ENCODE peak calls at places on chromosomes 6 and 20, in six cellular contexts. Y is fibroblast of lung, O is cardiac fibroblast, Z is lower lobe of right lung, A is heart right ventricle, M is fibroblast of mammary gland. R is an unnamed sample.

GRCh38 chr20:36666181-36666740 is 20.3 kb upstream of the SLA2 start:
- DNase-seq in Y (peak), O (peak), Z (no peak), A (no peak), M (peak), R (no peak)

GRCh38 chr6:106101466-106101865 is 15.3 kb downstream of the PRDM1 start:
- DNase-seq in Y (no peak), O (no peak), Z (no peak), A (no peak), M (no peak), R (no peak)

GRCh38 chr6:169343886-169344525 is 90.4 kb upstream of the THBS2 start:
- DNase-seq in Y (no peak), O (no peak), Z (no peak), A (no peak), M (no peak), R (no peak)

GRCh38 chr6:56255370-56255769 is 8.0 kb upstream of the COL21A1 start:
- DNase-seq in Y (peak), O (no peak), Z (no peak), A (no peak), M (no peak), R (no peak)

GRCh38 chr6:10144772-10145171 is 270.1 kb downstream of the TFAP2A start:
- DNase-seq in Y (no peak), O (no peak), Z (no peak), A (no peak), M (no peak), R (no peak)

GRCh38 chr20:4227085-4227821 is 211.9 kb upstream of the RNF24 start:
- DNase-seq in Y (peak), O (peak), Z (no peak), A (no peak), M (peak), R (no peak)

GRCh38 chr6:82957171-82957894 is 108.3 kb downstream of the UBE3D start:
- DNase-seq in Y (peak), O (no peak), Z (no peak), A (no peak), M (peak), R (no peak)

GRCh38 chr6:27545271-27546046 is 72.6 kb upstream of the ZNF184 start:
- DNase-seq in Y (peak), O (peak), Z (no peak), A (no peak), M (peak), R (peak)

GRCh38 chr20:62925420-62926228 is 681 bp downstream of the DIDO1 start:
- DNase-seq in Y (peak), O (peak), Z (no peak), A (no peak), M (no peak), R (no peak)

GRCh38 chr20:49615401-49616153 is 47.6 kb upstream of the PTGIS start:
- DNase-seq in Y (no peak), O (no peak), Z (no peak), A (peak), M (no peak), R (no peak)

GRCh38 chr6:45722876-45723275 is 292.8 kb downstream of the CLIC5 start:
- DNase-seq in Y (peak), O (no peak), Z (no peak), A (no peak), M (no peak), R (no peak)

GRCh38 chr20:51275816-51276215 is 252.9 kb upstream of the KCNG1 start:
- DNase-seq in Y (peak), O (peak), Z (no peak), A (no peak), M (peak), R (no peak)

GRCh38 chr6:162099685-162100084 is 627.9 kb downstream of the PRKN start:
- DNase-seq in Y (peak), O (peak), Z (peak), A (no peak), M (peak), R (peak)

GRCh38 chr6:148874698-148875293 is 128.0 kb downstream of the UST start:
- DNase-seq in Y (peak), O (peak), Z (no peak), A (peak), M (peak), R (no peak)

GRCh38 chr6:163249651-163250101 is 164.8 kb upstream of the QKI start:
- DNase-seq in Y (peak), O (peak), Z (peak), A (no peak), M (no peak), R (no peak)

GRCh38 chr20:56463428-56463827 is 5.0 kb upstream of the RTF2 start:
- DNase-seq in Y (no peak), O (no peak), Z (no peak), A (no peak), M (no peak), R (no peak)

GRCh38 chr20:3843490-3843889 is 3.1 kb upstream of the MAVS start:
- DNase-seq in Y (peak), O (peak), Z (no peak), A (no peak), M (peak), R (peak)

GRCh38 chr6:120378582-120379220 is 955.6 kb downstream of the TBC1D32 start:
- DNase-seq in Y (peak), O (peak), Z (no peak), A (no peak), M (peak), R (no peak)

GRCh38 chr20:31663524-31663837 is 25.8 kb downstream of the COX4I2 start:
- DNase-seq in Y (no peak), O (no peak), Z (no peak), A (no peak), M (no peak), R (no peak)

GRCh38 chr6:22071655-22072054 is 225.2 kb downstream of the PRL start:
- DNase-seq in Y (peak), O (peak), Z (no peak), A (peak), M (peak), R (peak)

GRCh38 chr6:139115980-139116758 is 18.7 kb upstream of the HECA start:
- DNase-seq in Y (no peak), O (no peak), Z (no peak), A (no peak), M (no peak), R (no peak)

GRCh38 chr6:85126448-85127178 is 323.3 kb upstream of the NT5E start:
- DNase-seq in Y (peak), O (peak), Z (peak), A (no peak), M (peak), R (peak)

GRCh38 chr20:59295531-59295930 is 4.9 kb upstream of the EDN3 start:
- DNase-seq in Y (no peak), O (no peak), Z (no peak), A (no peak), M (no peak), R (no peak)

GRCh38 chr20:59297641-59298040 is 2.8 kb upstream of the EDN3 start:
- DNase-seq in Y (no peak), O (no peak), Z (no peak), A (no peak), M (no peak), R (no peak)

GRCh38 chr20:59300341-59301081 is at the start of gene EDN3:
- DNase-seq in Y (no peak), O (no peak), Z (no peak), A (no peak), M (no peak), R (no peak)

GRCh38 chr20:59301343-59302007 is 1.1 kb downstream of the EDN3 start:
- DNase-seq in Y (no peak), O (no peak), Z (no peak), A (no peak), M (no peak), R (no peak)

GRCh38 chr20:59299961-59300340 is 460 bp upstream of the EDN3 start:
- DNase-seq in Y (no peak), O (no peak), Z (no peak), A (no peak), M (no peak), R (no peak)
- H3K4me3 ChIP-seq in Y (no peak), O (no peak), Z (no peak), A (no peak), M (no peak), R (no peak)

DNA sequence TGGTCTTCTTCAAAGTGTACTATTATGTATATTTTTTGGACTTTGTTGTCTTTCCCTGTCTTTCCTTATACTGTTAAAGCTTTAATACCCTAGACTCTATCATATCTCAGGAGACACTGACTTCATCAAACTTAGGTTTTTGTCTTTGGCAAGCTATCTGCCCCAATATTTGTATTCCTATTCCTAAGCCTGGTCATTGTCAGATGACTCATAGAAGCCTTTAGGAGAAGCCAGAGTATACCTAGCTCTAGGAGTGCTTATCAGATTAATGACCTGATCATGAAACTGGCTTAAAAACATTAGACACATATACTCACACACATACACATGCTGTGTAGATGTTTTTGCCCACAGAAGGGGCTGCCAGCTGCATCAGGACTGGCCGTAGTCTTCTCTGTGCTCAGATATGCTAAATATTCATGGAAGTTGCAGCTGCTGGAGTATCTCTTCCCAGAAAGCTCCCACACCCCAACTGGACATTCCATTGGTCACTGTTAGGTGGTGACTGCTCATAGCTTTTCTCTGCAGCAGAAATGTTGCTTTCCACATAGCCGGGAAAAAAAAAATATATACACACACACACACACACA is 102.0 kb downstream of the ANKS1A start:
- DNase-seq in Y (peak), O (peak), Z (no peak), A (no peak), M (peak), R (no peak)
- TF ChIP-seq CTCF in Y (no peak), O (no peak), Z (no peak), A (no peak), M (no peak), R (no peak)

GRCh38 chr20:63958471-63958870 is 2.3 kb upstream of the UCKL1 start:
- DNase-seq in Y (no peak), O (no peak), Z (no peak), A (no peak), M (no peak), R (no peak)
- H3K4me3 ChIP-seq in Y (no peak), O (no peak), Z (no peak), A (no peak), M (no peak), R (no peak)

GRCh38 chr6:43952746-43953145 is 174.5 kb downstream of the MRPL14 start:
- DNase-seq in Y (no peak), O (peak), Z (no peak), A (no peak), M (no peak), R (no peak)
- TF ChIP-seq CTCF in Y (no peak), O (peak), Z (no peak), A (no peak), M (peak), R (peak)

GRCh38 chr6:193180-193579 is 99.1 kb upstream of the DUSP22 start:
- DNase-seq in Y (no peak), O (no peak), Z (no peak), A (no peak), M (no peak), R (no peak)
- H3K4me3 ChIP-seq in Y (no peak), O (no peak), Z (no peak), A (no peak), M (no peak), R (no peak)

GRCh38 chr6:41652876-41653641 is 14.8 kb downstream of the MDFI start:
- DNase-seq in Y (no peak), O (no peak), Z (peak), A (no peak), M (peak), R (no peak)
- TF ChIP-seq CTCF in Y (no peak), O (no peak), Z (no peak), A (no peak), M (no peak), R (no peak)

GRCh38 chr6:1162367-1163275 is 149.3 kb upstream of the FOXQ1 start:
- DNase-seq in Y (no peak), O (no peak), Z (no peak), A (no peak), M (no peak), R (no peak)
- H3K4me3 ChIP-seq in Y (no peak), O (no peak), Z (peak), A (no peak), M (no peak), R (no peak)

R was measured in HFF-Myc.